ENCODE peak calls at places on chromosomes 6 and 20, in six cellular contexts. Z is adrenal gland, M is upper lobe of right lung, H is lower lobe of right lung, C is HCT116, L is H9. D is an unnamed sample. For H3K4me1, the result is how much of the 10 kb centered on the place peaks cover.

GRCh38 chr20:401682-402495 is 6.2 kb upstream of the RBCK1 start:
- DNase-seq in Z (peak), M (no peak), H (no peak), C (peak), L (no peak), D (no peak)

GRCh38 chr6:131629656-131630055 is 1.6 kb upstream of the MED23 start:
- DNase-seq in Z (no peak), M (no peak), H (no peak), C (no peak), L (no peak), D (no peak)

GRCh38 chr6:97026298-97026697 is 101.8 kb downstream of the KLHL32 start:
- DNase-seq in Z (no peak), M (no peak), H (no peak), C (no peak), L (no peak), D (no peak)

GRCh38 chr6:146950351-146950835 is 253.8 kb upstream of the STXBP5 start:
- DNase-seq in Z (no peak), M (no peak), H (no peak), C (no peak), L (no peak), D (no peak)

GRCh38 chr6:109456283-109456583 is 661 bp upstream of the MICAL1 start:
- DNase-seq in Z (no peak), M (no peak), H (no peak), C (no peak), L (no peak), D (no peak)

GRCh38 chr20:14955396-14955795 is 618.0 kb upstream of the FLRT3 start:
- DNase-seq in Z (no peak), M (no peak), H (no peak), C (no peak), L (no peak), D (no peak)

GRCh38 chr6:73798592-73798991 is 102.6 kb downstream of the CD109 start:
- DNase-seq in Z (peak), M (no peak), H (no peak), C (peak), L (peak), D (no peak)

GRCh38 chr20:45153756-45154155 is 20.9 kb upstream of the PI3 start:
- DNase-seq in Z (no peak), M (no peak), H (no peak), C (no peak), L (no peak), D (no peak)

GRCh38 chr20:52054123-52054522 is 137.5 kb downstream of the ZFP64 start:
- DNase-seq in Z (no peak), M (no peak), H (no peak), C (no peak), L (no peak), D (no peak)

GRCh38 chr6:107563694-107564093 is 73.8 kb downstream of the SOBP start:
- DNase-seq in Z (no peak), M (no peak), H (no peak), C (no peak), L (no peak), D (peak)

GRCh38 chr6:53067799-53068442 is 2.7 kb downstream of the FBXO9 start:
- DNase-seq in Z (no peak), M (no peak), H (no peak), C (no peak), L (no peak), D (no peak)

GRCh38 chr6:2793491-2794151 is 28.4 kb downstream of the WRNIP1 start:
- DNase-seq in Z (no peak), M (no peak), H (peak), C (no peak), L (no peak), D (no peak)

GRCh38 chr20:36482044-36482473 is 59.3 kb upstream of the MYL9 start:
- DNase-seq in Z (peak), M (peak), H (peak), C (no peak), L (no peak), D (no peak)

GRCh38 chr20:36479938-36480337 is 61.4 kb upstream of the MYL9 start:
- DNase-seq in Z (no peak), M (no peak), H (no peak), C (no peak), L (no peak), D (no peak)

GRCh38 chr20:36483205-36483918 is 58.0 kb upstream of the MYL9 start:
- DNase-seq in Z (no peak), M (no peak), H (no peak), C (no peak), L (no peak), D (peak)

GRCh38 chr20:36480456-36481048 is 60.8 kb upstream of the MYL9 start:
- DNase-seq in Z (no peak), M (no peak), H (no peak), C (no peak), L (no peak), D (no peak)

GRCh38 chr20:36481380-36482043 is 59.8 kb upstream of the MYL9 start:
- DNase-seq in Z (no peak), M (no peak), H (peak), C (no peak), L (no peak), D (no peak)
- H3K4me1 ChIP-seq in Z (half or more), M (half or more), H (half or more), C (under half), L (under half), D (under half)

GRCh38 chr20:43507150-43508080 is at the start of gene L3MBTL1:
- DNase-seq in Z (peak), M (peak), H (peak), C (peak), L (peak), D (peak)
- TF ChIP-seq CTCF in Z (no peak), M (no peak), H (no peak), C (no peak), L (peak), D (no peak)

GRCh38 chr20:63868264-63868663 is 3.2 kb downstream of the TPD52L2 start:
- DNase-seq in Z (no peak), M (no peak), H (no peak), C (no peak), L (no peak), D (no peak)
- H3K4me1 ChIP-seq in Z (under half), M (under half), H (under half), C (under half), L (under half), D (under half)

GRCh38 chr6:15533379-15534044 is 129.3 kb downstream of the DTNBP1 start:
- DNase-seq in Z (no peak), M (no peak), H (no peak), C (no peak), L (peak), D (no peak)
- TF ChIP-seq CTCF in Z (no peak), M (no peak), H (no peak), C (no peak), L (no peak), D (no peak)

GRCh38 chr6:37882292-37882691 is 62.8 kb downstream of the ZFAND3 start:
- DNase-seq in Z (no peak), M (no peak), H (no peak), C (no peak), L (no peak), D (no peak)

GRCh38 chr6:37882724-37883413 is 63.3 kb downstream of the ZFAND3 start:
- DNase-seq in Z (no peak), M (no peak), H (no peak), C (no peak), L (no peak), D (no peak)

GRCh38 chr6:37889015-37889885 is 69.7 kb downstream of the ZFAND3 start:
- DNase-seq in Z (no peak), M (no peak), H (no peak), C (no peak), L (no peak), D (no peak)

GRCh38 chr6:37884548-37884947 is 65.0 kb downstream of the ZFAND3 start:
- DNase-seq in Z (no peak), M (no peak), H (no peak), C (no peak), L (no peak), D (no peak)
- H3K4me1 ChIP-seq in Z (under half), M (under half), H (under half), C (under half), L (under half), D (under half)

GRCh38 chr6:68468244-68468884 is 166.7 kb upstream of the ADGRB3 start:
- DNase-seq in Z (no peak), M (no peak), H (no peak), C (no peak), L (peak), D (peak)
- TF ChIP-seq CTCF in Z (no peak), M (peak), H (no peak), C (no peak), L (peak), D (peak)

GRCh38 chr6:44668391-44668930 is 281.0 kb downstream of the CDC5L start:
- DNase-seq in Z (no peak), M (no peak), H (no peak), C (no peak), L (no peak), D (no peak)

GRCh38 chr6:44665683-44666082 is 278.2 kb downstream of the CDC5L start:
- DNase-seq in Z (no peak), M (no peak), H (no peak), C (no peak), L (peak), D (no peak)

GRCh38 chr6:44666324-44666723 is 278.8 kb downstream of the CDC5L start:
- DNase-seq in Z (no peak), M (no peak), H (no peak), C (no peak), L (peak), D (no peak)

GRCh38 chr6:44667668-44668390 is 280.3 kb downstream of the CDC5L start:
- DNase-seq in Z (peak), M (no peak), H (no peak), C (peak), L (peak), D (peak)

GRCh38 chr6:44667226-44667625 is 279.7 kb downstream of the CDC5L start:
- DNase-seq in Z (no peak), M (no peak), H (no peak), C (peak), L (peak), D (no peak)
- H3K4me1 ChIP-seq in Z (under half), M (under half), H (under half), C (under half), L (under half), D (under half)

D was measured in BE2C.